ENCODE peak calls at places on chromosomes 4 and X, in four cellular contexts. Y is fibroblast of lung, T is endodermal cell, X is HCT116. L is an unnamed sample.

GRCh38 chr4:8641931-8642650 is 49.5 kb downstream of the CPZ start:
- DNase-seq in Y (no peak), T (no peak), X (no peak), L (no peak)

GRCh38 chr4:88830576-88830975 is 132.9 kb upstream of the NAP1L5 start:
- DNase-seq in Y (no peak), T (no peak), X (no peak), L (no peak)

GRCh38 chrX:24902808-24903207 is 113.0 kb downstream of the ARX start:
- DNase-seq in Y (peak; percentile 95), T (no peak), X (no peak), L (no peak)

GRCh38 chrX:143633530-143634372 is 2.1 kb downstream of the SLITRK4 start:
- DNase-seq in Y (no peak), T (peak; percentile 66), X (no peak), L (peak; percentile 13)

GRCh38 chr4:55124337-55125076 is 888 bp downstream of the KDR start:
- DNase-seq in Y (peak; percentile 8), T (peak; percentile 71), X (no peak), L (peak; percentile 16)

GRCh38 chr4:176443646-176444409 is 124.1 kb downstream of the SPCS3 start:
- DNase-seq in Y (peak; percentile 39), T (no peak), X (no peak), L (no peak)

GRCh38 chr4:16865209-16865896 is 33.1 kb downstream of the LDB2 start:
- DNase-seq in Y (no peak), T (no peak), X (no peak), L (no peak)

GRCh38 chrX:40773188-40773587 is 37.8 kb upstream of the MED14 start:
- DNase-seq in Y (no peak), T (no peak), X (no peak), L (no peak)

GRCh38 chr4:184680698-184681097 is 31.2 kb downstream of the PRIMPOL start:
- DNase-seq in Y (no peak), T (no peak), X (no peak), L (no peak)

GRCh38 chr4:103052145-103052544 is 24.4 kb downstream of the SLC9B2 start:
- DNase-seq in Y (no peak), T (no peak), X (no peak), L (no peak)

GRCh38 chr4:142743071-142743825 is 102.9 kb downstream of the INPP4B start:
- DNase-seq in Y (peak; percentile 39), T (no peak), X (no peak), L (no peak)

GRCh38 chr4:55733874-55734437 is 85.6 kb upstream of the EXOC1L start:
- DNase-seq in Y (peak; percentile 61), T (no peak), X (peak; percentile 83), L (no peak)

GRCh38 chr4:121881213-121881612 is 10.9 kb upstream of the BBS7 start:
- DNase-seq in Y (no peak), T (no peak), X (no peak), L (no peak)

GRCh38 chr4:114911141-114911540 is 202.3 kb downstream of the NDST4 start:
- DNase-seq in Y (no peak), T (no peak), X (no peak), L (no peak)

GRCh38 chrX:130179170-130179569 is 7.4 kb downstream of the RAB33A start:
- DNase-seq in Y (no peak), T (no peak), X (no peak), L (no peak)

GRCh38 chr4:98470831-98471230 is 187.6 kb downstream of the TSPAN5 start:
- DNase-seq in Y (no peak), T (no peak), X (no peak), L (no peak)

GRCh38 chr4:77360451-77360850 is 203.4 kb downstream of the CCNG2 start:
- DNase-seq in Y (no peak), T (no peak), X (no peak), L (no peak)

GRCh38 chr4:8260656-8261111 is 8.9 kb upstream of the HTRA3 start:
- DNase-seq in Y (peak; percentile 89), T (peak; percentile 68), X (no peak), L (peak; percentile 63)

GRCh38 chrX:30283456-30284200 is 25.6 kb downstream of the NR0B1 start:
- DNase-seq in Y (peak; percentile 91), T (no peak), X (peak; percentile 75), L (no peak)

GRCh38 chrX:150087612-150088011 is 149.3 kb upstream of the EOLA2 start:
- DNase-seq in Y (no peak), T (no peak), X (no peak), L (no peak)
- TF ChIP-seq CTCF in Y (no peak), T (peak; percentile 45), X (no peak), L (no peak)

DNA sequence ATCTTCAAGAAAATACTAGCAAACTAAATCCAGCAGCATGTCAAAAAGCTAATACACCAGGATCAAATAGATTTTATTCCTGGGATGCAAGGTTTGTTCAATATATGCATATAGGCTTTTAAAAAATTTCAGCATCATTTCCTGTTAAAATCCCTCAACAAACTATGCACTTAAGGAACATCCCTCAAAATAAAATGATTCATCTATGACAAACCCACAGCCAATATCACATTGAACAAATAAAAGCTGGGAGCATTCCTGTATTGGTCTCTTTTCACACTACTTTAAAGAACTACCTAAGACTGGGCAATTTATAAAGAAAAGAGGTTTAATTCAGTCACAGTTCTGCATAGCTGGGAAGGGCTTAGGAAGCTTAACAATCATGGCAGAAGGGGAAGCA is 726.7 kb downstream of the GRXCR1 start:
- DNase-seq in Y (no peak), T (no peak), X (no peak), L (no peak)
- H3K9me3 ChIP-seq in Y (no peaks in the 10 kb centered on the region), T (peaks cover 7% of the 10 kb centered on the region), X (peaks cover 11% of the 10 kb centered on the region), L (no peaks in the 10 kb centered on the region)

GRCh38 chrX:124098089-124098488 is 136.6 kb downstream of the STAG2 start:
- DNase-seq in Y (peak; percentile 56), T (no peak), X (no peak), L (no peak)
- TF ChIP-seq CTCF in Y (no peak), T (peak; percentile 83), X (peak; percentile 42), L (peak; percentile 26)

GRCh38 chrX:145613894-145614293 is 203.7 kb upstream of the SLITRK2 start:
- DNase-seq in Y (no peak), T (no peak), X (no peak), L (no peak)
- H3K9me3 ChIP-seq in Y (no peaks in the 10 kb centered on the region), T (peaks cover 18% of the 10 kb centered on the region), X (no peaks in the 10 kb centered on the region), L (no peaks in the 10 kb centered on the region)